ENCODE peak calls at places on chromosomes 12 and 14, in five cellular contexts. V is LoVo, L is OCI-LY7, J is AG20443, S is Kasumi-1. I is an unnamed sample.

GRCh38 chr14:77616133-77616453 is 344 bp downstream of the SPTLC2 start:
- DNase-seq in J (peak; percentile 22), V (no peak), L (no peak), S (no peak), I (no peak)

GRCh38 chr12:66823857-66824570 is 145.1 kb upstream of the GRIP1 start:
- DNase-seq in S (no peak), J (no peak), V (peak; percentile 18), L (no peak), I (no peak)

GRCh38 chr14:103129301-103130016 is 6.2 kb downstream of the TNFAIP2 start:
- DNase-seq in S (no peak), L (no peak), J (no peak), V (no peak), I (no peak)

GRCh38 chr14:23154876-23155587 is 28.4 kb downstream of the SLC7A8 start:
- DNase-seq in V (peak; percentile 53), L (no peak), S (no peak), J (peak; percentile 88), I (no peak)

GRCh38 chr12:2356601-2357125 is 303.9 kb downstream of the CACNA1C start:
- DNase-seq in V (no peak), L (no peak), J (no peak), S (no peak), I (no peak)

GRCh38 chr12:54560374-54560858 is 11.0 kb downstream of the PDE1B start:
- DNase-seq in J (peak; percentile 94), L (peak; percentile 44), S (no peak), V (no peak), I (peak; percentile 21)

GRCh38 chr14:106605548-106606448 is 1079.4 kb downstream of the TMEM121 start:
- DNase-seq in L (peak; percentile 81), J (no peak), V (peak; percentile 45), S (peak; percentile 58), I (no peak)

GRCh38 chr12:66751432-66752113 is 72.7 kb upstream of the GRIP1 start:
- DNase-seq in J (no peak), V (no peak), L (no peak), S (no peak), I (no peak)

GRCh38 chr12:39807043-39807442 is 187.4 kb upstream of the ABCD2 start:
- DNase-seq in J (no peak), S (peak; percentile 24), L (peak; percentile 13), V (no peak), I (peak; percentile 51)

GRCh38 chr14:56125772-56126411 is 7.7 kb downstream of the PELI2 start:
- DNase-seq in V (no peak), S (no peak), L (no peak), J (no peak), I (no peak)

GRCh38 chr12:19546611-19547162 is 107.4 kb downstream of the AEBP2 start:
- DNase-seq in S (no peak), L (no peak), J (no peak), V (no peak), I (no peak)

I was measured in HCT116.